ENCODE peak calls at places on chromosomes 4 and X, in ten cellular contexts. X is CD4-positive, alpha-beta T cell; Y is GM13976; J is foreskin keratinocyte; O is A549; A is left lung; Z is cardiac muscle cell; H is B cell; P is tibial artery; D is HFFc6. E is an unnamed sample.

GRCh38 chr4:98838528-98838927 is 90.4 kb downstream of the EIF4E start:
- DNase-seq in X (no peak), Y (no peak), J (no peak), O (no peak), A (no peak), Z (no peak), H (no peak), P (no peak), D (no peak), E (no peak)

GRCh38 chr4:133148690-133149363 is at the start of gene PCDH10:
- DNase-seq in X (no peak), Y (peak; percentile 76), J (peak; percentile 61), O (peak; percentile 70), A (peak; percentile 82), Z (peak; percentile 96), H (peak; percentile 14), P (peak; percentile 85), D (peak; percentile 97), E (peak; percentile 56)

GRCh38 chrX:106935175-106935574 is 15.0 kb downstream of the CLDN2 start:
- DNase-seq in X (no peak), Y (no peak), J (no peak), O (no peak), A (no peak), Z (no peak), H (no peak), P (no peak), D (no peak), E (no peak)

GRCh38 chrX:68936608-68937007 is 107.8 kb downstream of the EFNB1 start:
- DNase-seq in X (no peak), Y (no peak), J (peak; percentile 76), O (no peak), A (no peak), Z (no peak), H (no peak), P (no peak), D (peak; percentile 81), E (no peak)

GRCh38 chrX:53088136-53088974 is 5.6 kb upstream of the KANTR start:
- DNase-seq in X (peak; percentile 74), Y (peak; percentile 80), J (peak; percentile 65), O (peak; percentile 31), A (peak; percentile 78), Z (peak; percentile 84), H (peak; percentile 83), P (peak; percentile 73), D (peak; percentile 62), E (peak; percentile 89)

GRCh38 chr4:147799986-147800555 is 68.2 kb downstream of the ARHGAP10 start:
- DNase-seq in X (peak; percentile 27), Y (peak; percentile 70), J (no peak), O (no peak), A (no peak), Z (no peak), H (no peak), P (no peak), D (no peak), E (peak; percentile 86)

GRCh38 chr4:6616087-6616995 is 24.1 kb upstream of the MRFAP1 start:
- DNase-seq in X (no peak), Y (no peak), J (no peak), O (no peak), A (no peak), Z (no peak), H (no peak), P (no peak), D (no peak), E (no peak)

GRCh38 chrX:103415528-103415927 is 39.2 kb downstream of the BEX3 start:
- DNase-seq in X (no peak), Y (no peak), J (no peak), O (no peak), A (no peak), Z (no peak), H (no peak), P (no peak), D (no peak), E (no peak)

GRCh38 chr4:44760142-44760898 is 34.0 kb upstream of the GNPDA2 start:
- DNase-seq in X (no peak), Y (peak; percentile 9), J (no peak), O (peak; percentile 1), A (no peak), Z (peak; percentile 59), H (peak; percentile 44), P (no peak), D (peak; percentile 48), E (peak; percentile 2)

GRCh38 chr4:169615467-169616106 is 3.2 kb upstream of the NEK1 start:
- DNase-seq in X (no peak), Y (no peak), J (peak; percentile 43), O (no peak), A (no peak), Z (no peak), H (no peak), P (no peak), D (no peak), E (peak; percentile 48)

GRCh38 chr4:4686396-4686795 is 144.5 kb upstream of the STX18 start:
- DNase-seq in X (no peak), Y (no peak), J (no peak), O (no peak), A (no peak), Z (no peak), H (no peak), P (no peak), D (no peak), E (no peak)

GRCh38 chr4:41963105-41963504 is 18.5 kb upstream of the DCAF4L1 start:
- DNase-seq in X (no peak), Y (no peak), J (no peak), O (no peak), A (no peak), Z (peak; percentile 23), H (peak; percentile 29), P (no peak), D (peak; percentile 31), E (peak; percentile 18)
- TF ChIP-seq CTCF in X (peak; percentile 60), Y (peak; percentile 18), J (peak; percentile 53), O (no peak), A (peak; percentile 25), Z (peak; percentile 47), H (peak; percentile 69), P (no peak), D (peak; percentile 79), E (no peak)

GRCh38 chr4:71272976-71273375 is 65.8 kb upstream of the SLC4A4 start:
- DNase-seq in X (no peak), Y (no peak), J (no peak), O (no peak), A (no peak), Z (no peak), H (no peak), P (no peak), D (no peak), E (no peak)

GRCh38 chr4:71268156-71268555 is 70.7 kb upstream of the SLC4A4 start:
- DNase-seq in X (no peak), Y (no peak), J (no peak), O (no peak), A (no peak), Z (peak; percentile 15), H (no peak), P (no peak), D (no peak), E (no peak)

GRCh38 chr4:71269241-71269640 is 69.6 kb upstream of the SLC4A4 start:
- DNase-seq in X (no peak), Y (no peak), J (no peak), O (no peak), A (no peak), Z (no peak), H (no peak), P (no peak), D (no peak), E (no peak)

GRCh38 chr4:71267244-71267643 is 71.6 kb upstream of the SLC4A4 start:
- DNase-seq in X (no peak), Y (no peak), J (no peak), O (no peak), A (no peak), Z (no peak), H (no peak), P (no peak), D (no peak), E (no peak)

GRCh38 chr4:71270901-71271300 is 67.9 kb upstream of the SLC4A4 start:
- DNase-seq in X (no peak), Y (peak; percentile 17), J (no peak), O (peak; percentile 3), A (no peak), Z (peak; percentile 55), H (peak; percentile 13), P (no peak), D (no peak), E (peak; percentile 52)
- TF ChIP-seq CTCF in X (no peak), Y (peak; percentile 31), J (peak; percentile 66), O (peak; percentile 40), A (no peak), Z (peak; percentile 53), H (peak; percentile 15), P (no peak), D (peak; percentile 78), E (peak; percentile 56)

DNA sequence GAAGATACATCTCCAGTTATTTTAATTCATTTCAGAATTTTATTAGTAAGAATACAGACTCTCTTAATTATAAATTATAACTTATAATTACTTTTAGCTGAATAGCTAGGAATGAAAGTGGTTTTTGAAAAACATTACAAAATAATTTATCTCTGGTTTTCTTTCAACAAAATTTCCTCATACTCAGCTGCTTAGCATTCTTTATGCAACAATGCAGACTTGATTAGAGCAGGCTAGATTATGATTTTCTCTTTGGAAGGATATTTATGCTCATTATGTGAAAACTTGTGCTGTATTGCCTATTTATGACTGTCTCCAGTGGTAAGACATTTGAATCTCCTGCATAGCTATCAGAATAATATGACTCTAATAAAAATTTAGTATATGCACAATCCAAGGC is 2023.7 kb downstream of the C4orf33 start:
- DNase-seq in X (no peak), Y (no peak), J (no peak), O (no peak), A (no peak), Z (no peak), H (no peak), P (no peak), D (no peak), E (no peak)
- TF ChIP-seq CTCF in X (no peak), Y (no peak), J (no peak), O (no peak), A (no peak), Z (no peak), H (no peak), P (no peak), D (no peak), E (no peak)

GRCh38 chr4:142846105-142846728 is at the start of gene INPP4B:
- DNase-seq in X (peak; percentile 33), Y (peak; percentile 36), J (no peak), O (no peak), A (peak; percentile 35), Z (peak; percentile 83), H (peak; percentile 6), P (peak; percentile 24), D (peak; percentile 57), E (peak; percentile 58)

GRCh38 chr4:142844782-142845181 is 1.3 kb downstream of the INPP4B start:
- DNase-seq in X (no peak), Y (no peak), J (no peak), O (no peak), A (no peak), Z (no peak), H (no peak), P (no peak), D (no peak), E (no peak)

GRCh38 chr4:142845293-142846070 is 619 bp downstream of the INPP4B start:
- DNase-seq in X (no peak), Y (peak; percentile 9), J (no peak), O (no peak), A (no peak), Z (peak; percentile 54), H (peak; percentile 5), P (no peak), D (no peak), E (peak; percentile 2)

GRCh38 chr4:142850478-142850877 is 4.4 kb upstream of the INPP4B start:
- DNase-seq in X (no peak), Y (no peak), J (no peak), O (no peak), A (no peak), Z (peak; percentile 12), H (no peak), P (no peak), D (peak; percentile 11), E (no peak)

GRCh38 chr4:142846729-142847606 is 867 bp upstream of the INPP4B start:
- DNase-seq in X (peak; percentile 63), Y (peak; percentile 34), J (peak; percentile 33), O (peak; percentile 25), A (peak; percentile 48), Z (peak; percentile 62), H (peak; percentile 33), P (no peak), D (peak; percentile 26), E (peak; percentile 83)
- TF ChIP-seq CTCF in X (peak; percentile 70), Y (no peak), J (peak; percentile 85), O (peak; percentile 59), A (peak; percentile 34), Z (peak; percentile 27), H (no peak), P (peak; percentile 26), D (peak; percentile 67), E (peak; percentile 62)

E was measured in activated CD8-positive, alpha-beta T cell treated with anti-CD3 and anti-CD28 coated beads for 36 hours.